ENCODE peak calls at places on chromosomes 12 and 14, in eight cellular contexts. K, M, J, X, D, G, F and W are unnamed samples.
A peak's percentile ranks its signal among the peaks of the same experiment; 100 is the strongest.

GRCh38 chr12:72546106-72546505 is 273.9 kb downstream of the TRHDE start:
- DNase-seq in G (no peak), K (no peak), D (no peak), X (no peak), F (no peak), J (peak; percentile 48), M (no peak), W (peak; percentile 62)

GRCh38 chr12:28709996-28710685 is 438.9 kb upstream of the FAR2 start:
- DNase-seq in J (peak; percentile 8), M (no peak), F (no peak), G (no peak), D (no peak), K (no peak), X (peak; percentile 87), W (peak; percentile 13)

GRCh38 chr14:31294736-31295398 is 87.3 kb upstream of the HECTD1 start:
- DNase-seq in D (no peak), X (no peak), F (no peak), G (no peak), J (no peak), M (no peak), K (no peak), W (peak; percentile 16)

GRCh38 chr14:58663494-58664111 is 25.8 kb downstream of the DACT1 start:
- DNase-seq in K (no peak), M (peak; percentile 38), F (no peak), J (peak; percentile 57), D (no peak), G (peak; percentile 24), X (no peak), W (peak; percentile 96)

GRCh38 chr12:47376937-47377336 is 297.2 kb upstream of the AMIGO2 start:
- DNase-seq in J (peak; percentile 46), M (no peak), G (no peak), K (no peak), F (no peak), X (peak; percentile 27), D (no peak), W (no peak)

GRCh38 chr12:100995201-100995600 is 200.6 kb downstream of the ANO4 start:
- DNase-seq in K (peak; percentile 78), D (no peak), X (peak; percentile 23), G (no peak), M (no peak), J (no peak), F (no peak), W (peak; percentile 84)

GRCh38 chr12:28121433-28121832 is 68.8 kb upstream of the CCDC91 start:
- DNase-seq in F (no peak), D (no peak), X (peak; percentile 68), J (no peak), M (no peak), K (no peak), G (no peak), W (no peak)

GRCh38 chr14:30648471-30648870 is 26.4 kb downstream of the SCFD1 start:
- DNase-seq in D (no peak), X (no peak), G (no peak), F (no peak), M (no peak), K (no peak), J (no peak), W (no peak)

GRCh38 chr14:39426605-39427004 is 5.6 kb downstream of the FBXO33 start:
- DNase-seq in K (peak; percentile 68), X (peak; percentile 60), F (no peak), G (peak; percentile 6), J (peak; percentile 58), M (no peak), D (no peak), W (peak; percentile 58)

GRCh38 chr12:12461923-12462315 is 100.7 kb downstream of the DUSP16 start:
- DNase-seq in M (no peak), X (no peak), D (no peak), G (no peak), F (no peak), J (no peak), K (no peak), W (no peak)

GRCh38 chr14:83172363-83172762 is 1638.7 kb upstream of the SEL1L start:
- DNase-seq in K (no peak), X (peak; percentile 43), J (peak; percentile 8), G (no peak), F (no peak), M (no peak), D (no peak), W (peak; percentile 36)

GRCh38 chr12:15155271-15155670 is 65.9 kb downstream of the RERG start:
- DNase-seq in J (no peak), K (no peak), D (no peak), X (no peak), F (no peak), M (no peak), G (no peak), W (no peak)

GRCh38 chr12:39935275-39935674 is 170.6 kb downstream of the SLC2A13 start:
- DNase-seq in F (no peak), G (no peak), D (no peak), M (no peak), K (no peak), J (peak; percentile 21), X (no peak), W (peak; percentile 34)

GRCh38 chr14:23563473-23564180 is 4.0 kb downstream of the AP1G2 start:
- DNase-seq in J (no peak), K (peak; percentile 5), X (no peak), F (no peak), M (no peak), D (no peak), G (no peak), W (no peak)

GRCh38 chr14:90510208-90510607 is 113.4 kb downstream of the CALM1 start:
- DNase-seq in G (no peak), D (no peak), K (peak; percentile 61), J (no peak), X (peak; percentile 10), F (no peak), M (no peak), W (no peak)

GRCh38 chr14:90508536-90509254 is 111.9 kb downstream of the CALM1 start:
- DNase-seq in X (peak; percentile 70), K (peak; percentile 68), F (no peak), D (no peak), M (no peak), G (no peak), J (no peak), W (no peak)

GRCh38 chr14:90511252-90511651 is 114.4 kb downstream of the CALM1 start:
- DNase-seq in D (no peak), J (no peak), M (no peak), K (peak; percentile 44), F (no peak), G (no peak), X (no peak), W (no peak)

GRCh38 chr14:90508073-90508472 is 111.2 kb downstream of the CALM1 start:
- DNase-seq in M (no peak), F (no peak), X (no peak), J (no peak), D (no peak), G (no peak), K (peak; percentile 45), W (no peak)

DNA sequence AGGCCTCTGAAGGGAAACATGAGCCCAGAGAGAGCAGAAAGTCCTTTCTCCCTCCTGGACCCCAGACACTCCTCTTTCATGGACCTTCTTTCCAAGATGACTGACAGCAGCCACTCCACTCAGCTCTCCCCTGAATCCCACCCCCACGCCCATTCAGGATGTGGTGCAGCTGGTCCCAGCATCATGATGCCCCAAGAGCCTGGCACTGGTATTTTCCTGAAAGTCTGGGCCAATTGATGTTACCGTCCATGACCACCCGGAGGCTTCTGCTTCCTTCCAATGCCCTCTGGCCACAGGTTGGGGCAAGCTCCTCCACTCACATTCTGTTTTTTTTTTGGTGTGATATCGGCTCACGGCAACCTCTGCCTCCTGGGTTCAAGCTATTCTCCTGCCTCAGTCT is 112.6 kb downstream of the CALM1 start:
- DNase-seq in M (no peak), G (no peak), D (no peak), J (no peak), F (no peak), X (peak; percentile 36), K (peak; percentile 70), W (no peak)
- TF ChIP-seq CTCF in M (peak; percentile 5), G (peak; percentile 26), D (no peak), J (no peak), F (no peak), X (peak; percentile 45), K (no peak), W (no peak)

GRCh38 chr14:95515080-95515489 is 1.4 kb downstream of the SYNE3 start:
- DNase-seq in K (peak; percentile 97), M (no peak), G (peak; percentile 70), D (no peak), X (no peak), F (no peak), J (no peak), W (no peak)

GRCh38 chr14:95514131-95515079 is 2.0 kb downstream of the SYNE3 start:
- DNase-seq in X (no peak), J (no peak), G (no peak), D (no peak), K (no peak), F (no peak), M (no peak), W (no peak)

GRCh38 chr14:95518045-95518751 is 1.7 kb upstream of the SYNE3 start:
- DNase-seq in D (no peak), K (peak; percentile 92), J (no peak), M (no peak), X (no peak), G (no peak), F (no peak), W (peak; percentile 65)

GRCh38 chr14:95516554-95517209 is at the start of gene SYNE3:
- DNase-seq in D (peak; percentile 90), J (no peak), X (peak; percentile 45), F (no peak), K (peak; percentile 95), G (peak; percentile 90), M (no peak), W (no peak)

GRCh38 chr14:95515523-95516517 is 630 bp downstream of the SYNE3 start:
- DNase-seq in X (peak; percentile 40), M (no peak), G (peak; percentile 87), J (no peak), K (peak; percentile 88), D (peak; percentile 75), F (no peak), W (peak; percentile 27)
- H2AFZ ChIP-seq in X (peak overlapping the region; percentile 91), M (no peak overlapping the region), G (peak overlapping the region; percentile 78), J (no peak overlapping the region), K (peak overlapping the region; percentile 78), D (peak overlapping the region; percentile 81), F (peak overlapping the region; percentile 33), W (peak overlapping the region; percentile 68)

GRCh38 chr14:68759912-68760311 is 33.0 kb downstream of the ZFP36L1 start:
- DNase-seq in G (no peak), K (no peak), M (no peak), F (no peak), X (no peak), D (no peak), J (no peak), W (no peak)
- H3K4me1 ChIP-seq in G (peaks cover 5% of the 10 kb centered on the region), K (peaks cover 20% of the 10 kb centered on the region), M (peaks cover 8% of the 10 kb centered on the region), F (no peaks in the 10 kb centered on the region), X (no peaks in the 10 kb centered on the region), D (peaks cover 38% of the 10 kb centered on the region), J (peaks cover 5% of the 10 kb centered on the region), W (peaks cover 15% of the 10 kb centered on the region)

DNA sequence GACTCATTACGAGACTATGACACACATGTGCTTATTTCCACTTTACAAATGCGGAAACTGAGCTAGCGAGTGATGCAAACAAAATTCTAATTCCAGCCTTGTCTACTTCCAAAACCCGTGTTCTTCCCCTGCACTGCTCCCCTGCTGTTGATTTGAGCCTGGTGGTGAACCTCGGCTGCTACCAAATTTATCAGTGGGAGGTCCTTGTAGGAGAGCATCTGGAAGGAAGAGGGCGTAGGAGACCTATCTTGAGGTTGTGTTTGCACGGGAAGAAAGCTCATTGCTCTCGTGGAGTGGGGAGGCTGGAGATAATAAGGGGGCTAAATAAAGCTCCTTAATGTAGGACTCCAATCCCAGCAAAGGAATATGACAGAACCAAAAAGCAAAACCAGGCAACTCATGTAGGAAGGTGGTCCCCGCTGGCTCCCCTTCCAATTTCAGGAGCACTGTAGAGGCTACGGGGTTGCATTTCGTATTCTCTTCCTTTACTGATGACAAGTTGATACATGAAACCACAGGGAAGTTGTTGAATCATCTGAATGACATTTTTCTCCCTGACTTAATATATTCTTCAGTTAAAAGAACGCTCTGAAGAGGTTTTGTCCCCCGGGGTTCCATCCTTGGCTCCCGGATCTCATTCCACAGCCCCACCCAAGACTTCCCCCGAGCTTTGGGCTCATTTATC is 52.6 kb downstream of the FZD10 start:
- DNase-seq in K (no peak), D (no peak), J (no peak), G (no peak), F (peak; percentile 35), M (no peak), X (no peak), W (no peak)
- TF ChIP-seq CTCF in K (no peak), D (no peak), J (no peak), G (no peak), F (peak; percentile 61), M (no peak), X (no peak), W (no peak)